ENCODE peak calls at places on chromosome 9, in five cellular contexts. D is left colon; E is stimulated activated CD4-positive, alpha-beta T cell treated with anti-CD3 and anti-CD28 coated beads, Interleukin-1b, Interleukin-23, amount 100 ng/mL, for 4 hours; K is non-pigmented ciliary epithelial cell; S is DMS153. J is an unnamed sample.

GRCh38 chr9:104009853-104010252 is 84.3 kb upstream of the SMC2 start:
- DNase-seq in D (no peak), S (peak; percentile 54), E (no peak), K (no peak), J (peak; percentile 87)

GRCh38 chr9:92754091-92754740 is 10.4 kb downstream of the BICD2 start:
- DNase-seq in D (no peak), E (no peak), S (no peak), K (no peak), J (no peak)

GRCh38 chr9:16727452-16728127 is 142.9 kb downstream of the BNC2 start:
- DNase-seq in E (no peak), S (no peak), K (no peak), D (no peak), J (no peak)

GRCh38 chr9:78438765-78439164 is 141.8 kb downstream of the PSAT1 start:
- DNase-seq in E (no peak), D (no peak), K (no peak), S (no peak), J (no peak)

GRCh38 chr9:134231330-134231745 is 67.0 kb upstream of the RNU6ATAC start:
- DNase-seq in S (no peak), E (no peak), D (no peak), K (no peak), J (no peak)

GRCh38 chr9:81690251-81690851 is 1.0 kb upstream of the TLE1 start:
- DNase-seq in K (no peak), S (peak; percentile 54), E (no peak), D (peak; percentile 66), J (peak; percentile 32)

GRCh38 chr9:75000835-75001234 is 27.3 kb downstream of the CARNMT1 start:
- DNase-seq in E (no peak), K (no peak), D (no peak), S (no peak), J (no peak)

GRCh38 chr9:113503613-113504230 is 40.2 kb downstream of the RGS3 start:
- DNase-seq in E (no peak), K (no peak), S (no peak), D (no peak), J (no peak)

GRCh38 chr9:122797316-122798033 is 2.4 kb upstream of the OR1K1 start:
- DNase-seq in S (no peak), K (no peak), E (no peak), D (no peak), J (no peak)

GRCh38 chr9:121839726-121840500 is 188.5 kb downstream of the DAB2IP start:
- DNase-seq in D (no peak), E (no peak), K (no peak), S (no peak), J (no peak)

GRCh38 chr9:127788337-127789011 is 2.6 kb downstream of the CDK9 start:
- DNase-seq in S (no peak), K (no peak), D (no peak), E (peak; percentile 45), J (no peak)

GRCh38 chr9:8652282-8652681 is 852.7 kb upstream of the DMAC1 start:
- DNase-seq in S (no peak), K (no peak), E (no peak), D (no peak), J (no peak)

GRCh38 chr9:124251188-124251587 is 6.6 kb upstream of the NEK6 start:
- DNase-seq in E (no peak), K (no peak), D (no peak), S (no peak), J (no peak)

GRCh38 chr9:86827893-86828292 is 119.4 kb downstream of the GAS1 start:
- DNase-seq in S (no peak), E (no peak), K (no peak), D (no peak), J (no peak)

GRCh38 chr9:106228861-106229260 is 534.5 kb downstream of the TMEM38B start:
- DNase-seq in D (no peak), E (no peak), S (no peak), K (no peak), J (no peak)

GRCh38 chr9:119343161-119343720 is 26.0 kb downstream of the BRINP1 start:
- DNase-seq in K (no peak), D (no peak), S (no peak), E (no peak), J (no peak)

GRCh38 chr9:68546596-68547390 is 6.1 kb upstream of the TMEM252 start:
- DNase-seq in D (no peak), E (no peak), K (no peak), S (no peak), J (no peak)

GRCh38 chr9:115850548-115851304 is 302.9 kb upstream of the PAPPA start:
- DNase-seq in K (peak; percentile 41), S (no peak), E (no peak), D (no peak), J (no peak)

GRCh38 chr9:21415492-21416267 is 6.8 kb downstream of the IFNA8 start:
- DNase-seq in D (no peak), E (no peak), K (peak; percentile 9), S (no peak), J (no peak)

GRCh38 chr9:88828492-88828974 is 162.7 kb upstream of the S1PR3 start:
- DNase-seq in S (no peak), E (no peak), K (no peak), D (no peak), J (no peak)

GRCh38 chr9:126009047-126009446 is 261.9 kb downstream of the PBX3 start:
- DNase-seq in E (no peak), K (no peak), D (no peak), S (no peak), J (no peak)

GRCh38 chr9:81613002-81613750 is 76.2 kb downstream of the TLE1 start:
- DNase-seq in E (no peak), D (peak; percentile 24), K (peak; percentile 65), S (no peak), J (no peak)

GRCh38 chr9:99919930-99920329 is 13.5 kb downstream of the STX17 start:
- DNase-seq in E (no peak), S (no peak), K (no peak), D (no peak), J (no peak)

GRCh38 chr9:74500584-74500924 is 3.4 kb downstream of the RORB start:
- DNase-seq in E (no peak), K (no peak), S (no peak), D (no peak), J (no peak)

GRCh38 chr9:3936520-3937235 is 363.2 kb downstream of the GLIS3 start:
- DNase-seq in E (no peak), S (peak; percentile 78), D (no peak), K (no peak), J (peak; percentile 85)

GRCh38 chr9:14652729-14653377 is 40.4 kb downstream of the ZDHHC21 start:
- DNase-seq in K (no peak), E (no peak), D (no peak), S (no peak), J (no peak)

GRCh38 chr9:83505282-83505681 is 32.9 kb downstream of the FRMD3 start:
- DNase-seq in D (no peak), E (no peak), K (no peak), S (peak; percentile 40), J (peak; percentile 59)

GRCh38 chr9:105065119-105066088 is 137.4 kb upstream of the ABCA1 start:
- DNase-seq in D (peak; percentile 34), K (no peak), E (no peak), S (peak; percentile 66), J (peak; percentile 13)

GRCh38 chr9:129347323-129348120 is 169.5 kb upstream of the IER5L start:
- DNase-seq in S (no peak), K (no peak), D (no peak), E (no peak), J (no peak)

GRCh38 chr9:31745468-31745867 is 639.0 kb upstream of the ACO1 start:
- DNase-seq in D (no peak), S (no peak), E (no peak), K (no peak), J (no peak)

GRCh38 chr9:33239922-33240321 is at the start of gene SPINK4:
- DNase-seq in S (no peak), K (no peak), D (no peak), E (no peak), J (no peak)

GRCh38 chr9:132175431-132175830 is 13.6 kb downstream of the NTNG2 start:
- DNase-seq in E (no peak), K (no peak), D (no peak), S (no peak), J (no peak)

GRCh38 chr9:84136119-84136868 is 155.7 kb downstream of the RMI1 start:
- DNase-seq in S (peak; percentile 96), D (peak; percentile 20), K (no peak), E (no peak), J (peak; percentile 68)

GRCh38 chr9:88044200-88044599 is 69.9 kb upstream of the CDK20 start:
- DNase-seq in S (no peak), D (no peak), E (no peak), K (no peak), J (no peak)

GRCh38 chr9:127555830-127556820 is 56.0 kb upstream of the STXBP1 start:
- DNase-seq in E (no peak), D (peak; percentile 65), S (no peak), K (peak; percentile 83), J (no peak)

GRCh38 chr9:131701789-131702337 is 38.0 kb downstream of the RAPGEF1 start:
- DNase-seq in E (no peak), D (no peak), S (no peak), K (no peak), J (no peak)

GRCh38 chr9:98760231-98760630 is 36.1 kb downstream of the ANKS6 start:
- DNase-seq in E (no peak), K (no peak), D (no peak), S (no peak), J (no peak)

GRCh38 chr9:19148170-19148569 is 20.9 kb upstream of the PLIN2 start:
- DNase-seq in S (no peak), D (no peak), E (no peak), K (no peak), J (no peak)

GRCh38 chr9:34628656-34629491 is at the start of gene ARID3C:
- DNase-seq in E (peak; percentile 51), K (no peak), S (no peak), D (peak; percentile 58), J (no peak)

J was measured in NCI-H2029 treated with DMSO at 0.1 percent for 48 hours.